ENCODE peak calls at places on chromosomes 7 and 10, in seven cellular contexts. Z is fibroblast of the aortic adventitia, N is progenitor cell of endocrine pancreas, E is cardiac fibroblast, X is endodermal cell, P is GM10248, L is IMR-90. U is an unnamed sample.

GRCh38 chr7:55887786-55888185 is 530 bp downstream of the ZNF713 start:
- DNase-seq in L (no peak), N (no peak), Z (peak), X (no peak), E (peak), P (no peak), U (no peak)

GRCh38 chr10:4819067-4819466 is 6.9 kb upstream of the AKR1E2 start:
- DNase-seq in X (no peak), L (no peak), N (no peak), Z (no peak), P (no peak), E (no peak), U (no peak)

GRCh38 chr10:77308084-77308732 is 329.4 kb downstream of the KCNMA1 start:
- DNase-seq in N (no peak), P (no peak), E (no peak), Z (no peak), X (no peak), L (no peak), U (no peak)

GRCh38 chr7:50629238-50629901 is 64.2 kb upstream of the DDC start:
- DNase-seq in P (no peak), E (no peak), X (peak), L (no peak), Z (no peak), N (no peak), U (no peak)

GRCh38 chr7:149854611-149855367 is 16.6 kb downstream of the ZNF862 start:
- DNase-seq in P (no peak), E (no peak), Z (peak), N (no peak), L (peak), X (peak), U (no peak)

GRCh38 chr7:157668221-157668883 is 331.5 kb downstream of the DNAJB6 start:
- DNase-seq in L (no peak), Z (no peak), E (no peak), N (no peak), P (no peak), X (no peak), U (no peak)

GRCh38 chr10:2784766-2785165 is 282.6 kb upstream of the PFKP start:
- DNase-seq in P (no peak), L (no peak), E (no peak), X (no peak), N (no peak), Z (no peak), U (no peak)

GRCh38 chr7:1694981-1695511 is 25.0 kb downstream of the ELFN1 start:
- DNase-seq in L (no peak), E (no peak), Z (no peak), X (peak), N (no peak), P (no peak), U (peak)

GRCh38 chr7:125358551-125359167 is 429.0 kb upstream of the POT1 start:
- DNase-seq in E (peak), N (no peak), P (no peak), Z (peak), L (no peak), X (no peak), U (no peak)

GRCh38 chr7:13262929-13263530 is 575.6 kb downstream of the ARL4A start:
- DNase-seq in P (peak), X (no peak), Z (peak), N (no peak), L (peak), E (peak), U (no peak)

GRCh38 chr10:79610601-79611191 is at the start of gene SFTPA1:
- DNase-seq in E (no peak), X (no peak), N (no peak), P (peak), L (no peak), Z (no peak), U (no peak)

GRCh38 chr7:90726623-90727022 is 130.5 kb downstream of the CDK14 start:
- DNase-seq in Z (peak), L (peak), X (peak), P (no peak), N (no peak), E (peak), U (no peak)

GRCh38 chr10:45375716-45376231 is 1.8 kb downstream of the ALOX5 start:
- DNase-seq in E (no peak), Z (no peak), X (peak), P (no peak), N (no peak), L (no peak), U (peak)

GRCh38 chr10:69438531-69439349 is 12.5 kb upstream of the TSPAN15 start:
- DNase-seq in X (no peak), P (no peak), L (peak), Z (peak), E (peak), N (no peak), U (no peak)

GRCh38 chr10:47288916-47289495 is 11.0 kb upstream of the GDF10 start:
- DNase-seq in X (no peak), L (no peak), E (no peak), Z (no peak), N (no peak), P (no peak), U (no peak)

GRCh38 chr10:123635745-123636144 is 30.4 kb upstream of the GPR26 start:
- DNase-seq in Z (no peak), L (no peak), N (no peak), X (peak), P (no peak), E (no peak), U (no peak)

DNA sequence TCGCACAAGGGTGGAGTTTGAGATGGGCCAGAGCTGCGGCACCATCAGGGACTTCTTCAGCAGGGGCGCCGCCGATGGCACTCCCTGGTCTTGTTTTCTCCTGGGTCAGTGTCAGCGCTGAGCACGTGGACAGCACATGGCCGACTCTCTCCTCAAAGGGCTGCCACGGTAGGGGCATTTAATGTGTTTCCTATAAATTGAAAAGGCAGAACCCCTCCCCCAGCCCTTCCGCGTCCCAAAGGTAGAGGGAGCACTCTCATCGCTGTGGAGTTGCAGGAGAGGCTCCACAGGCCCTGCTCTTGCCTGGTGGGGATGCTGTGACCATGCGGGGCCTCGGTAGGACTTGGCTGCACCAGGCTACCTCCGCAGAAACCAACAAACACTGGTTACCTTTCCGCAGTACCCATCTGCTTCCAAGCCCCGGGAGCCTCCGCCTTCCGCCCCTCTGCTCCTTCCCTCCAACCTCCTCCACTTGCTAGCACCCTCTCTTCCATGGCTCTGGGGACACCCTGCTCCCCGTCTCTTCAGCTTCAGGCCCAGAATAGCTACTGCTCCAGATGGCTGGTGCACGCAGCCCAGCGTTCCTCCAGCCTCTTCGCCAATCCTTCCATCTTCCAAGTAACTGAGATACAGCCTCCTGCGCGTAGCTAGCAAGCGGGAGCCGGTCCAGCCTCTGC is 166.3 kb upstream of the ADCY1 start:
- DNase-seq in E (no peak), L (no peak), N (no peak), Z (no peak), X (peak), P (peak), U (no peak)
- TF ChIP-seq CTCF in E (no peak), L (no peak), N (no peak), Z (no peak), X (peak), P (no peak), U (no peak)

GRCh38 chr10:17185873-17186272 is 15.6 kb downstream of the TRDMT1 start:
- DNase-seq in P (no peak), N (no peak), X (no peak), E (no peak), Z (no peak), L (no peak), U (no peak)

GRCh38 chr10:17178006-17178405 is 23.5 kb downstream of the TRDMT1 start:
- DNase-seq in N (no peak), X (no peak), L (no peak), Z (no peak), P (no peak), E (no peak), U (no peak)

GRCh38 chr10:17179002-17179401 is 22.5 kb downstream of the TRDMT1 start:
- DNase-seq in P (no peak), Z (peak), E (peak), L (peak), X (no peak), N (no peak), U (no peak)

GRCh38 chr10:17181751-17182150 is 19.7 kb downstream of the TRDMT1 start:
- DNase-seq in N (no peak), L (no peak), P (no peak), X (no peak), E (peak), Z (no peak), U (no peak)

DNA sequence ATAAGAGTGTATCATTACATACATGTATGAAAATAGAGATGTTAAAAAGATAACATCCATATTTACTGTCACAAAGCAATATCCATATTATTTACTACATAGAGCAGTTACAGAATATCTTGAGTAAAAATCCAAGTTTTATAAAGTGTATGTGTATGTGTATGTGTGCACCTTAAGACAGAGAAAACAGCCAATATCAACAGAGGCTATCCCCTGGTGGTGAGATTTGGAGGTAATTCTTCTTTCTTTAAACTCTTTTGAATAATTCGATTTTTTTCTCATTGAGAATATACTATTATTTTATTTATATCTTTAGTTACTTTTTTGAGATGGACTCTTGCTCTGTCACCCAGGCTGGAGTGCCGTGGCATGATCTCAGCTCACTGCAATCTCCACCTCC is 18.4 kb downstream of the TRDMT1 start:
- DNase-seq in X (no peak), N (no peak), L (no peak), Z (no peak), P (no peak), E (no peak), U (no peak)
- TF ChIP-seq CTCF in X (peak), N (peak), L (peak), Z (peak), P (no peak), E (peak), U (peak)

GRCh38 chr10:23534328-23534727 is 95.5 kb downstream of the OTUD1 start:
- DNase-seq in L (no peak), P (no peak), X (no peak), N (no peak), Z (no peak), E (no peak), U (no peak)

GRCh38 chr10:23533212-23533611 is 94.3 kb downstream of the OTUD1 start:
- DNase-seq in X (no peak), E (no peak), P (no peak), N (no peak), Z (no peak), L (no peak), U (no peak)

GRCh38 chr10:23538968-23539367 is 100.1 kb downstream of the OTUD1 start:
- DNase-seq in X (no peak), E (no peak), Z (no peak), P (no peak), N (no peak), L (no peak), U (no peak)

GRCh38 chr10:23534761-23535160 is 95.9 kb downstream of the OTUD1 start:
- DNase-seq in L (no peak), E (no peak), X (no peak), Z (no peak), P (no peak), N (no peak), U (no peak)

GRCh38 chr10:23535381-23535780 is 96.5 kb downstream of the OTUD1 start:
- DNase-seq in P (no peak), X (no peak), L (no peak), Z (peak), N (no peak), E (no peak), U (no peak)
- TF ChIP-seq CTCF in P (no peak), X (peak), L (no peak), Z (peak), N (no peak), E (no peak), U (no peak)

DNA sequence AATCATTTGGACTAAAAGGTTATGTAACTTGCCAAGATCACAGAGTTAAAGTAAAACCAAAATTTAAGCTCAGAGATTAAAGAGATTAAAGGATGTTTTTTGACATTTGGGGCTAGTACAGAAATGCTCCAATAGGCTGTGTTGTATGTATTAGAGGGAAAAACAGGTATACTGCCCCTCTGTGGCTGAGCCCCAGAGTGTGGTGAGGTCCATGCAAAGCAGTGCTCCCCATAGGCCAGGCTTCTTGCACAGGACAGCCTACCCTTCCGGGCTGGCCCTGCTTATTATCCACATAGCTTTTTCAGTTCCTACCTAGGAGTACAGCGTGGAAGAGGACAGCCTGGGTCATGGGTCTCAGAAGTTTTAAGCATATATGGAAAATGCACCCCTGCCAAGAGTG is 322.9 kb downstream of the POM121L12 start:
- DNase-seq in X (peak), E (no peak), P (no peak), N (no peak), L (no peak), Z (no peak), U (no peak)
- TF ChIP-seq CTCF in X (peak), E (no peak), P (no peak), N (no peak), L (no peak), Z (no peak), U (no peak)

DNA sequence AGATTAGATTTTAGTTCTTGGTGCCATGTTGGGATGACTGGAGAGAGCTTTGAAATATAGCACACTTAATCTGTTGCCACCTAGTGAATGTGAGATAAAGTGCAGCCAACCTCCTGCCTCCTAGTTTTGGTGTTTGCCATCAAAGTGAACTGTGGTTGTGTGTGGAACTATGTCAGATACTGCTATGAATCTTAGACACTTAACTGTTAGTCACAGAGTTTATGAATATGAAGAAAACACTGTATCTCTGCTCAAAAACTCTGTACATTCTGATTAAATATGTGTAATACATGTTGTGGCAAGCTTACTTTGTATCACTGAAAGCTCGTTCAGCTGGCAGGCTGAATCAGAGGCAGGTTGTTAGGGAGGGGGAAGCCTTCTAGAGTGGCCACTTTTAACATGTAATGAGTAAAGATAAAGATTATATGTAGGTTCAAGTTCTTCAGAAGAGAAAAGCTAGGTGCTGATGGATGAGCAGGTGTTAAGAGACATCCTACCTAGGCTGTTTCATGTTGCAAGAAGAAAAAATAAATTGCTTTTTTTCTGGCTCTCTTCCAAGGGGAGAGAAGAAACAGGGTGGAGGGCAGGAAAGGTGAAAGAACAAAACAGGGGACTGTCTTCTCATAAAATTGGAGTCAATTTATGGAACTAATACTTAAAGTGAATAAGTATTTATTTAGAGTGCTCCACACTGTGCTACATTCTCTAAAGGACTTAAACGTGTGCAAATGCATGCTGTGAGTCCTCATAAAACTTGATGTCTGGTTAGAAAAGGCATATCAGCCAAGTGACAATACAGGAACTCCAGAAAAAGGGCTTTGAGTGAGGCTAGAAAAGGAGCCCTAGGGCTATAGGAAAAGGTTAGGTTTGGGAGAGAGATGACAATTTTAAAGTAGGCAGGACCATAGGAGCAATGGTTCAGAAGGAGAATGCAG is 14.1 kb upstream of the LAMB1 start:
- DNase-seq in L (peak), Z (peak), E (peak), N (no peak), P (no peak), X (no peak), U (no peak)
- TF ChIP-seq CTCF in L (peak), Z (peak), E (peak), N (peak), P (peak), X (peak), U (no peak)

GRCh38 chr10:92757066-92757716 is 67.4 kb downstream of the HHEX start:
- DNase-seq in N (peak), E (peak), X (peak), Z (peak), P (peak), L (peak), U (peak)
- TF ChIP-seq CTCF in N (peak), E (peak), X (peak), Z (peak), P (peak), L (peak), U (no peak)

GRCh38 chr7:124152859-124153692 is 120.2 kb upstream of the TMEM229A start:
- DNase-seq in E (peak), N (no peak), Z (peak), P (no peak), X (peak), L (peak), U (no peak)
- TF ChIP-seq CTCF in E (peak), N (peak), Z (peak), P (peak), X (peak), L (peak), U (no peak)

DNA sequence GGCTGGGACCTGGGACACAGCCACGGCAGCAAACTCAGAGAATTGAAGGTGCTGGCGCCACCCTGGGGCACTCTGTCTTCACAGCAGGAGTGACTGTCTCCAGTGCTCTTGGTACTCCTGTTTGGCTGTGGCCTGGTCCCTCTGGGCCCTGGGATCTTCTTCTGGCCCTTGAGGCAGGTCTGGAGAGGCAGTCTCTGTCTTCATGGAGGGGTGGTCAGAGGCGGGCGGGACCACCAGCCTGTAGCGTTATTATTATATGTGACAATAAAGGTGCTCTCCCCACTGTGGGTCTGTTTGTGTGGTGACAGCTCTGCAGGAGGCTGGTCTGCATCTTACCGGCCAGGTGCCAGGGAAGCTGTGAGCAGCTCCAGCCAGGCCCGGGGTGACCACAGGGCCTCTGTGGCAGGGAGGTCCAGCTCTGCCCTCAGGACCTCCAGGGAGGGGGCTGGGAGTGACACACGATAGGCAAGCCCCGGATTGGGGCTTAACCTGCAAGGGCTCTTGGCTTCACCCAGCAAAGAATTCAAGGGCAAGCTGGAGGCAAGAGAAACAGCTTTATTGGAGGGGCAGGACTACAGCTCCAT is 70.3 kb downstream of the MYL10 start:
- DNase-seq in X (peak), N (no peak), E (no peak), L (no peak), Z (no peak), P (peak), U (no peak)
- TF ChIP-seq CTCF in X (no peak), N (no peak), E (no peak), L (no peak), Z (no peak), P (peak), U (no peak)

GRCh38 chr7:121080257-121080912 is 91.9 kb downstream of the CPED1 start:
- DNase-seq in P (no peak), X (no peak), Z (no peak), E (no peak), L (no peak), N (no peak), U (no peak)

GRCh38 chr7:121080913-121081326 is 92.4 kb downstream of the CPED1 start:
- DNase-seq in P (no peak), X (no peak), L (no peak), Z (no peak), E (no peak), N (no peak), U (no peak)

GRCh38 chr7:121081327-121081936 is 92.9 kb downstream of the CPED1 start:
- DNase-seq in X (no peak), L (peak), E (peak), Z (peak), N (no peak), P (peak), U (no peak)

GRCh38 chr7:121078701-121079227 is 90.3 kb downstream of the CPED1 start:
- DNase-seq in P (no peak), N (no peak), L (no peak), X (no peak), Z (no peak), E (no peak), U (no peak)

GRCh38 chr7:121079425-121080169 is 91.1 kb downstream of the CPED1 start:
- DNase-seq in P (no peak), Z (peak), L (peak), N (no peak), E (peak), X (no peak), U (no peak)
- TF ChIP-seq CTCF in P (no peak), Z (peak), L (peak), N (peak), E (peak), X (peak), U (no peak)